ENCODE peak calls at places on chromosomes 3 and 15, in four cellular contexts. C is IMR-90, T is heart left ventricle, E is HCT116. H is an unnamed sample.

GRCh38 chr15:40190591-40190990 is 29.7 kb downstream of the BUB1B start:
- DNase-seq in T (no peak), C (peak), E (no peak), H (no peak)

GRCh38 chr3:131712662-131713061 is 209.9 kb upstream of the MRPL3 start:
- DNase-seq in T (no peak), E (no peak), C (no peak), H (no peak)

GRCh38 chr3:136067211-136067610 is 101.7 kb downstream of the PPP2R3A start:
- DNase-seq in E (no peak), T (no peak), C (no peak), H (no peak)

GRCh38 chr3:48090166-48090939 is 74.1 kb upstream of the MAP4 start:
- DNase-seq in C (no peak), T (no peak), E (no peak), H (no peak)

GRCh38 chr3:129036234-129037092 is 24.1 kb upstream of the GP9 start:
- DNase-seq in E (no peak), C (no peak), T (no peak), H (no peak)

GRCh38 chr3:64560802-64561502 is 126.8 kb downstream of the ADAMTS9 start:
- DNase-seq in C (no peak), T (no peak), E (no peak), H (no peak)

GRCh38 chr3:172300862-172301261 is 147.4 kb downstream of the GHSR start:
- DNase-seq in C (no peak), T (no peak), E (no peak), H (no peak)

GRCh38 chr3:196624907-196625306 is 14.6 kb upstream of the NRROS start:
- DNase-seq in E (no peak), C (no peak), T (peak), H (no peak)

GRCh38 chr15:66115568-66116206 is 137.9 kb downstream of the MEGF11 start:
- DNase-seq in T (no peak), E (no peak), C (no peak), H (peak)

GRCh38 chr3:133944641-133945441 is 49.2 kb upstream of the RAB6B start:
- DNase-seq in T (no peak), E (no peak), C (peak), H (peak)

GRCh38 chr3:123076496-123077418 is 9.9 kb downstream of the PDIA5 start:
- DNase-seq in T (peak), C (no peak), E (no peak), H (no peak)

GRCh38 chr3:150370129-150370602 is 37.9 kb upstream of the TSC22D2 start:
- DNase-seq in C (peak), T (no peak), E (peak), H (no peak)

GRCh38 chr15:70197318-70197944 is 99.7 kb upstream of the TLE3 start:
- DNase-seq in T (no peak), E (no peak), C (no peak), H (no peak)

GRCh38 chr15:70197945-70198361 is 100.2 kb upstream of the TLE3 start:
- DNase-seq in E (no peak), T (no peak), C (no peak), H (no peak)

GRCh38 chr15:70195171-70195807 is 97.6 kb upstream of the TLE3 start:
- DNase-seq in T (no peak), C (no peak), E (no peak), H (no peak)

GRCh38 chr15:70195808-70196304 is 98.1 kb upstream of the TLE3 start:
- DNase-seq in T (peak), C (peak), E (no peak), H (peak)

DNA sequence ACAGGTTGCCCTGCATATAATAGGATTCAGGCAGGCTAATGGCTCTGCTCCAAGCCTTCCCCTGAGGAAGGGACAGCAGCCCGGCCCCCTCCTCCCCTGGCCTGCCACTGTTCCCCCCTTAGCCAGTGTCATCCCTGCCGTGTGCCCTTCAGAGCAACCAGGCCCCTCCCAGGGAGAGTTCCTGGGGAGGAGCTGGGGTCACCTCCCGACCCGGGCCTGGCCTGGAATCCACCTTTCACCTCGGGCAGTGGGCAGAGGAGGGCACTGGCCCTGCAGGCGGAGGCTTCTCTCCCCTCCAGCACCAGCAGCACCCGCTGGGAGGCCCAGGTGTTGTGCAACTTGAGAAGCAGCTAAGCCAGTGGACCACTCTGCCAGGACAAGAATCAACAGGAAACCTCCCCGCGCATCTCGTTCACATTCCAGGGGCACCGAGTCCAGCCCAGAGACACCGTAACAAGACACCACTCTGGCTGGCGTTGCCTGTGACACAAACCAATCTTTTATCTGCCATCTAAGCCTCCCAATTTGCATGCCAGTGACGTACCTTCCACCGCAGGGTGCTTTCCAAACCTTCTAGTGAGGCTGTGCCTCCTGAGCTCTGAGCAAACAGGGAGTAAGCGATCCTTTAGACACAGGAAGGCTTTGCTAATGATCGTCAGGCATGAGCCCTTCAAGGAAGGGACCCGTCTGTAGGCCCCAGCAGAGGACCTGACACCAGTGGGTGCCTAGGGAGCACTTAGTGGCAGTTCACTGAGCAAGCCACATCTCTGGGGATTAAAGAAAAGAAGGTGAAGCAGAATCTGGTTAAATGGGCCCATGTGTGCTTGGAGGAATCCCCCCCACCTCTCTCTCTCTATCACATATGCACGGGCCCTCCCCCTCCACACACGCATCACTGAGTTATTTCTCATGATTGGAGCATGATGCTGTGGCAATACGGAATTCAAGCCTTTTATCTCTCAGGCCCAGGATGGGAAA is 98.9 kb upstream of the TLE3 start:
- DNase-seq in T (no peak), E (no peak), C (peak), H (peak)
- TF ChIP-seq POLR2A in T (no peak), E (no peak), C (no peak), H (no peak)

GRCh38 chr15:89912145-89912673 is 543 bp downstream of the ARPIN start:
- DNase-seq in E (no peak), C (no peak), T (peak), H (no peak)
- TF ChIP-seq POLR2A in E (no peak), C (no peak), T (no peak), H (peak)

GRCh38 chr3:190865828-190866227 is 3.3 kb upstream of the GMNC start:
- DNase-seq in E (no peak), T (no peak), C (no peak), H (no peak)
- TF ChIP-seq POLR2A in E (no peak), T (no peak), C (no peak), H (no peak)

DNA sequence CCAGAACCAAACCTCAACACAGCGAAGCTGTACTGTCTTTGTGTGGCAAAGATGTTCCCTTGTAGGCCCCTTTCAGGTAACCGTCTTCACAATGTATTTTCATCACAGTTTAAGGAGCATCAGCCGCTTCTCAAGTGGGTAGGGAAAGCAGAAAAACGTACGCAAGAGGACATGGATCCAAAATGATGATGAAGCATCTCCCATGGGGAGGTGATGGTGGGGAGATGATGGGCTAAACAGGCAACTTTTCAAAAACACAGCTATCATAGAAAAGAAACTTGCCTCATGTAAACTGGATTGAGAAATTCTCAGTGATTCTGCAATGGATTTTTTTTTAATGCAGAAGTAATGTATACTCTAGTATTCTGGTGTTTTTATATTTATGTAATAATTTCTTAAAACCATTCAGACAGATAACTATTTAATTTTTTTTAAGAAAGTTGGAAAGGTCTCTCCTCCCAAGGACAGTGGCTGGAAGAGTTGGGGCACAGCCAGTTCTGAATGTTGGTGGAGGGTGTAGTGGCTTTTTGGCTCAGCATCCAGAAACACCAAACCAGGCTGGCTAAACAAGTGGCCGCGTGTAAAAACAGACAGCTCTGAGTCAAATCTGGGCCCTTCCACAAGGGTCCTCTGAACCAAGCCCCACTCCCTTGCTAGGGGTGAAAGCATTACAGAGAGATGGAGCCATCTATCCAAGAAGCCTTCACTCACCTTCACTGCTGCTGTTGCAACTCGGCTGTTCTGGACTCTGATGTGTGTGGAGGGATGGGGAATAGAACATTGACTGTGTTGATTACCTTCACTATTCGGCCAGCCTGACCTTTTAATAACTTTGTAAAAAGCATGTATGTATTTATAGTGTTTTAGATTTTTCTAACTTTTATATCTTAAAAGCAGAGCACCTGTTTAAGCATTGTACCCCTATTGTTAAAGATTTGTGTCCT is 60.0 kb downstream of the AAGAB start:
- DNase-seq in E (no peak), T (no peak), C (no peak), H (no peak)
- TF ChIP-seq POLR2A in E (no peak), T (no peak), C (no peak), H (no peak)

GRCh38 chr15:78063966-78064365 is 13.5 kb downstream of the TBC1D2B start:
- DNase-seq in T (no peak), C (peak), E (no peak), H (no peak)

GRCh38 chr15:78065973-78066946 is 11.3 kb downstream of the TBC1D2B start:
- DNase-seq in T (no peak), C (no peak), E (no peak), H (no peak)

GRCh38 chr15:78064544-78064943 is 13.0 kb downstream of the TBC1D2B start:
- DNase-seq in E (no peak), T (no peak), C (peak), H (no peak)

GRCh38 chr15:78067328-78068241 is 9.9 kb downstream of the TBC1D2B start:
- DNase-seq in T (no peak), C (no peak), E (no peak), H (no peak)

DNA sequence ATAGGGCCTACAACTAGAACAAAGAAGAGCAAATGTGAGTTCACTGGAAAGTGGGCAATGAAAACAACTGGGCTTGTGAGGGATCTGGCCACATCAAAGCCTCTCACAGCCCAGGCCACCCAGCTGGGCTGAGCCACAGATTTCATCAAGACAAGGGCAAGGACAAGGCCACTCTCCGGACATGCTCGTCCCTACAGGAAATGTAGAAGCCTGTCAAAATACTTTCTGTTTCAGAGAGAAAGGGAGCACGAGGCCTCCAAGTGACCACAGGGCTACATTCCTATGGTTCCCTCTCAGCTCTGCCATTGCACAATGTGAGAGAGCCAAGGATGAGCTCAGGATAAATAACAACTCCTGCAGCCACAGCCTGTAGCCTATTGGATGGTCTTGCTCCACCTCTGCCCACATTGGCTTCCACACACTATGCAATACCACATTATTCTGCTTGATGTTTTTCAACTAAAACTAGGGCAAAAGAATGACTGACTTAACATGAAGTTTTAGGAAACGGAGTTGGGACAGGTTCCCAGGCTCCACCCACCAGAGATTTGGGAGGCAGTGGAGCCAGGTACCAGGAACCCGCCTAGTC is 12.1 kb downstream of the TBC1D2B start:
- DNase-seq in T (peak), C (peak), E (no peak), H (no peak)
- TF ChIP-seq POLR2A in T (no peak), C (peak), E (no peak), H (no peak)

GRCh38 chr3:49713336-49714105 is 6.0 kb downstream of the AMIGO3 start:
- DNase-seq in C (no peak), E (no peak), T (peak), H (peak)

GRCh38 chr3:49716169-49716568 is 3.3 kb downstream of the AMIGO3 start:
- DNase-seq in E (no peak), C (no peak), T (peak), H (no peak)

GRCh38 chr3:49716691-49717538 is 2.6 kb downstream of the AMIGO3 start:
- DNase-seq in C (no peak), E (no peak), T (peak), H (no peak)

GRCh38 chr3:49715611-49716121 is 3.8 kb downstream of the AMIGO3 start:
- DNase-seq in E (no peak), C (no peak), T (peak), H (no peak)

DNA sequence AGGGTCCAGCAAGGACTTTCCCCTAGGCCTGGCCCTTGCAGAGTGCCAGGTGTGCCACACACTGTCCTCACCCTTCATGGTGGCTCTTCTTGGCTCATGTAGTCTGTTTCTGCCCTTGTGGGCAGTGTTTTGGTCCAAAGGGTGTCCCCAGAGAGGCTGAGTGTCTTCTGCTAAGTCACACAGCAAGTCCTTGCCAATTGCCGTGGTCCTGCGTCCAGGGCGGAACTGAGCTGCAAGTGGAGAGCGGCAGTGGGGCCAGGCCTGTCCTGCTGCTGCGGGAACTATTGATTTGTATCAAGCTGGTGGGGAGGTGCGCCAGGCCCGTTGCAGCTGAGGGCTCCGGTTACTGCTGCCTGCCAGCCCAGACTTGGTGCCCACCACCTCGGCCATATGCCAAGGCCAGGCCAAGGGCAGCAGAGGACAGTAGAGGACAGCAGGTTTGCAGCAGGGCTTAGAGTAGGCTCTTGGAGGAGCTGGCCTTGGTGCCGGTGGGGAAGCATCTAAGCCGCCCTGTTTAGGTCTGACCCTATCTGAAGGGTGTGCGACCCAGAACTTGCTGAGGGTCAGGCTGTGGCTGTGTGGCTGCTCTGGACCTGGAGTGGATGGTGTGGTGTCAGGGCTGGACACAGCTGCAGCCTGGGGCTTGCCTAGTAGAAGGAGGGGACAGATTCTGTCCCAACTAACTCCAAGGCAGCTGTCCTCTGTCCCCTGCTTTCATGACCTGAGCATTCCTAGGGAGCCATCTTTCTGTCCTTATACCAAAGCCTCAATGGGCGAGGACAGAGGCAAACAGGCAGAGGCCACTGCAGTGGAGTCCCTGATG is 4.5 kb downstream of the AMIGO3 start:
- DNase-seq in C (no peak), T (peak), E (no peak), H (no peak)
- TF ChIP-seq POLR2A in C (no peak), T (no peak), E (no peak), H (no peak)

DNA sequence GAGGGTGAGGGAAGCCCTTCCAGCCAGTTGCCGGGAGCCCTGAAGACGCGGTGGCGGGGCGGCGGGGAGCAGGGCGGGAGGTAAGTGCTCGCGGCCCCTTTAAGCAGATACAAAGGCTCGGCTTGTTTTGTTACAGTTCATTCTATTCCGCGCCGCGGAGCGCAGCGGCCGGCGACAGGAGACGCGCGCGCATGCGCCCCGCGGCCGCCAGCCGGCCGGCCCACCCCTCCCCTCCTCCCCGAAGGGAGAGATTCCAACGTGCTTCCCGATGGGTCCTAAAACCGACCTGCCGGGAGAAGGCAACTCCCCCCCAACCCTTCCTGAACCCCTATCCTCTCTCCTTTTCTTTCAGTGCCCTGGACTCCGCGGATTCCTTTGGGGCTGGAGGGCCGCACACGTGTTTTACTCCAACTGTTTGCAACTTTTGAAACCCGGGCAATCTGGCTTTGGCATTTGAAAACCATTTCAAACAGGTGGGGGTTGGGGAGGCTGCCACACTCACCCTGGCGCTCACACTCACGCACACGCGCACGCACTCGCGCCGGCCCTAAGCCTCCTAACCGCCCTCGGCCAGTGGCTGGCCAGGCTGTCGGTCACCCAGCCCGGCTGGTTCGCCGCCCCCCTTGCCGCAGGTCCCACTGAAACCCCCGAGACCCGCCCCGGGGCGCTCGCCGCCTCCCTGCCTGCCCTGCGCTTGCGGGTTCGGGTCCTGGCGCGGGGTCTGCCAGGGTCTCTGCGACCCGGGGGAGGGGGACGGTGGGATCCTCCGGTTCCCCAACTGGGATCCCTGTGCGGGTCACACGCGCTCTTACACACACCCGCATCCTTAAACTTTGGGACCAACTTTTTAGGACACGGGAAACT is at the start of gene MAGI1:
- DNase-seq in E (peak), T (peak), C (peak), H (peak)
- TF ChIP-seq POLR2A in E (no peak), T (no peak), C (peak), H (peak)

H was measured in Peyer's patch.